ENCODE peak calls at places on chromosomes 6 and 20, in four cellular contexts. One of them, this sample, is unnamed.

GRCh38 chr6:130148181-130148580 is 74.6 kb downstream of the SAMD3 start:
- DNase-seq in heart left ventricle: no peak
- DNase-seq in SJSA1: no peak
- DNase-seq in fibroblast of mammary gland: peak; percentile 5
- DNase-seq in this sample: peak; percentile 34

GRCh38 chr6:56842602-56843475 is 112.1 kb upstream of the BEND6 start:
- DNase-seq in heart left ventricle: peak; percentile 74
- DNase-seq in SJSA1: peak; percentile 62
- DNase-seq in fibroblast of mammary gland: peak; percentile 66
- DNase-seq in this sample: no peak

GRCh38 chr20:9978395-9979004 is 56.3 kb upstream of the ANKEF1 start:
- DNase-seq in heart left ventricle: no peak
- DNase-seq in SJSA1: peak; percentile 71
- DNase-seq in fibroblast of mammary gland: peak; percentile 95
- DNase-seq in this sample: peak; percentile 72

GRCh38 chr6:157768304-157768703 is 54.7 kb upstream of the SNX9 start:
- DNase-seq in heart left ventricle: no peak
- DNase-seq in SJSA1: no peak
- DNase-seq in fibroblast of mammary gland: no peak
- DNase-seq in this sample: no peak

GRCh38 chr6:34146801-34147592 is 1.1 kb upstream of the GRM4 start:
- DNase-seq in heart left ventricle: peak; percentile 27
- DNase-seq in SJSA1: no peak
- DNase-seq in fibroblast of mammary gland: peak; percentile 54
- DNase-seq in this sample: no peak

GRCh38 chr6:22141271-22141745 is 155.5 kb downstream of the PRL start:
- DNase-seq in heart left ventricle: no peak
- DNase-seq in SJSA1: no peak
- DNase-seq in fibroblast of mammary gland: no peak
- DNase-seq in this sample: no peak

GRCh38 chr6:133254552-133255228 is 13.5 kb downstream of the EYA4 start:
- DNase-seq in heart left ventricle: no peak
- DNase-seq in SJSA1: no peak
- DNase-seq in fibroblast of mammary gland: peak; percentile 71
- DNase-seq in this sample: no peak

GRCh38 chr6:157392927-157393666 is 12.1 kb downstream of the ZDHHC14 start:
- DNase-seq in heart left ventricle: no peak
- DNase-seq in SJSA1: no peak
- DNase-seq in fibroblast of mammary gland: no peak
- DNase-seq in this sample: no peak

GRCh38 chr20:64082821-64083379 is 1.3 kb downstream of the LKAAEAR1 start:
- DNase-seq in heart left ventricle: no peak
- DNase-seq in SJSA1: no peak
- DNase-seq in fibroblast of mammary gland: no peak
- DNase-seq in this sample: no peak

GRCh38 chr20:33561981-33562601 is 72.2 kb downstream of the CBFA2T2 start:
- DNase-seq in heart left ventricle: no peak
- DNase-seq in SJSA1: peak; percentile 63
- DNase-seq in fibroblast of mammary gland: peak; percentile 99
- DNase-seq in this sample: no peak

GRCh38 chr6:82006027-82006738 is 241.4 kb downstream of the IBTK start:
- DNase-seq in heart left ventricle: peak; percentile 27
- DNase-seq in SJSA1: peak; percentile 16
- DNase-seq in fibroblast of mammary gland: peak; percentile 68
- DNase-seq in this sample: peak; percentile 30

GRCh38 chr6:438634-439170 is 47.1 kb downstream of the IRF4 start:
- DNase-seq in heart left ventricle: no peak
- DNase-seq in SJSA1: no peak
- DNase-seq in fibroblast of mammary gland: no peak
- DNase-seq in this sample: no peak

GRCh38 chr6:118776607-118777549 is 117.1 kb upstream of the ASF1A start:
- DNase-seq in heart left ventricle: no peak
- DNase-seq in SJSA1: peak; percentile 71
- DNase-seq in fibroblast of mammary gland: peak; percentile 80
- DNase-seq in this sample: peak; percentile 78

GRCh38 chr6:47915017-47915416 is 133.2 kb downstream of the OPN5 start:
- DNase-seq in heart left ventricle: no peak
- DNase-seq in SJSA1: no peak
- DNase-seq in fibroblast of mammary gland: no peak
- DNase-seq in this sample: no peak

GRCh38 chr6:33905081-33905609 is 101.3 kb upstream of the MLN start:
- DNase-seq in heart left ventricle: no peak
- DNase-seq in SJSA1: no peak
- DNase-seq in fibroblast of mammary gland: no peak
- DNase-seq in this sample: peak; percentile 98

GRCh38 chr6:11747021-11747420 is 31.6 kb downstream of the ADTRP start:
- DNase-seq in heart left ventricle: no peak
- DNase-seq in SJSA1: peak; percentile 18
- DNase-seq in fibroblast of mammary gland: no peak
- DNase-seq in this sample: no peak

GRCh38 chr20:36971103-36971502 is 19.6 kb upstream of the SAMHD1 start:
- DNase-seq in heart left ventricle: no peak
- DNase-seq in SJSA1: no peak
- DNase-seq in fibroblast of mammary gland: no peak
- DNase-seq in this sample: no peak

GRCh38 chr6:35494161-35494563 is 2.7 kb downstream of the TEAD3 start:
- DNase-seq in heart left ventricle: no peak
- DNase-seq in SJSA1: no peak
- DNase-seq in fibroblast of mammary gland: no peak
- DNase-seq in this sample: no peak

GRCh38 chr6:71284785-71285184 is 3.8 kb upstream of the OGFRL1 start:
- DNase-seq in heart left ventricle: no peak
- DNase-seq in SJSA1: no peak
- DNase-seq in fibroblast of mammary gland: no peak
- DNase-seq in this sample: no peak

GRCh38 chr6:135905604-135906300 is 54.3 kb downstream of the PDE7B start:
- DNase-seq in heart left ventricle: no peak
- DNase-seq in SJSA1: no peak
- DNase-seq in fibroblast of mammary gland: no peak
- DNase-seq in this sample: no peak

GRCh38 chr6:73613806-73614536 is 39.8 kb downstream of the SLC17A5 start:
- DNase-seq in heart left ventricle: no peak
- DNase-seq in SJSA1: no peak
- DNase-seq in fibroblast of mammary gland: no peak
- DNase-seq in this sample: no peak

GRCh38 chr6:22716721-22717120 is 147.4 kb downstream of the HDGFL1 start:
- DNase-seq in heart left ventricle: no peak
- DNase-seq in SJSA1: no peak
- DNase-seq in fibroblast of mammary gland: no peak
- DNase-seq in this sample: no peak

GRCh38 chr6:130907687-130908086 is 80.5 kb downstream of the SMLR1 start:
- DNase-seq in heart left ventricle: no peak
- DNase-seq in SJSA1: no peak
- DNase-seq in fibroblast of mammary gland: no peak
- DNase-seq in this sample: no peak

DNA sequence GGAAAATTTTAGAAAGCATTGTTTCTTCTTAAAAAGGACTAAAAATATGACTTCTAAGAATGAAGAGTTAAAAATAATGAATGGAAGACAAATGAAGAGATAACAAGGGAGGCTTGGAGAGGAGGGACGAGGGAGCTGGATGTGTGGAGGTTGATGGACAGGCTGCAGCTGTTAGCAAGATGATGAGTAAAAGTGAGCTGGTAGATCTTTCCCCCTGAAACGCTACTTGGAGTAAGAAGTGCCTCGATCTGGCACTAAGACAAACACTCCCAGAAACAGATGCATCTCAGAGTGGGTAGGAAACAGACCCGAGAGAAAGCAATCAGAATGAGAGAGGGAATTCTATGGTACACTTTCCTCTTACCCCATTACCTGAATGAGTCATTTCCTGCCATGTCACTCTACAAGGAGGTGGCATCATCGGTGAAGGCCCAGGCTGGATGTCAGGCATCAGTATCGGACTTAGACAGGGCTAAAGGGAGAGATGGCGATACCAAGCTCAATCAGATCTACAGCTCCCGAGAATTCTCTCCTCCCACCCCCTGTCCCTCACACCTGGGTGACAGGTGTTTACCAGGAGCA is 154.1 kb upstream of the BMP2 start:
- DNase-seq in heart left ventricle: no peak
- DNase-seq in SJSA1: no peak
- DNase-seq in fibroblast of mammary gland: no peak
- DNase-seq in this sample: no peak
- H3K4me3 ChIP-seq in heart left ventricle: no peak overlapping the region
- H3K4me3 ChIP-seq in SJSA1: no peak overlapping the region
- H3K4me3 ChIP-seq in fibroblast of mammary gland: no peak overlapping the region
- H3K4me3 ChIP-seq in this sample: no peak overlapping the region

GRCh38 chr20:24462461-24463010 is 6.9 kb upstream of the SYNDIG1 start:
- DNase-seq in heart left ventricle: no peak
- DNase-seq in SJSA1: no peak
- DNase-seq in fibroblast of mammary gland: no peak
- DNase-seq in this sample: no peak
- H3K4me3 ChIP-seq in heart left ventricle: no peak overlapping the region
- H3K4me3 ChIP-seq in SJSA1: no peak overlapping the region
- H3K4me3 ChIP-seq in fibroblast of mammary gland: no peak overlapping the region
- H3K4me3 ChIP-seq in this sample: no peak overlapping the region

GRCh38 chr20:57004416-57004815 is 262.0 kb downstream of the BMP7 start:
- DNase-seq in heart left ventricle: no peak
- DNase-seq in SJSA1: no peak
- DNase-seq in fibroblast of mammary gland: no peak
- DNase-seq in this sample: peak; percentile 61

GRCh38 chr20:57005146-57005933 is 261.1 kb downstream of the BMP7 start:
- DNase-seq in heart left ventricle: no peak
- DNase-seq in SJSA1: no peak
- DNase-seq in fibroblast of mammary gland: no peak
- DNase-seq in this sample: no peak

GRCh38 chr20:57008217-57008616 is 258.2 kb downstream of the BMP7 start:
- DNase-seq in heart left ventricle: no peak
- DNase-seq in SJSA1: peak; percentile 66
- DNase-seq in fibroblast of mammary gland: no peak
- DNase-seq in this sample: no peak

GRCh38 chr20:57007171-57007540 is 259.3 kb downstream of the BMP7 start:
- DNase-seq in heart left ventricle: no peak
- DNase-seq in SJSA1: no peak
- DNase-seq in fibroblast of mammary gland: no peak
- DNase-seq in this sample: no peak

DNA sequence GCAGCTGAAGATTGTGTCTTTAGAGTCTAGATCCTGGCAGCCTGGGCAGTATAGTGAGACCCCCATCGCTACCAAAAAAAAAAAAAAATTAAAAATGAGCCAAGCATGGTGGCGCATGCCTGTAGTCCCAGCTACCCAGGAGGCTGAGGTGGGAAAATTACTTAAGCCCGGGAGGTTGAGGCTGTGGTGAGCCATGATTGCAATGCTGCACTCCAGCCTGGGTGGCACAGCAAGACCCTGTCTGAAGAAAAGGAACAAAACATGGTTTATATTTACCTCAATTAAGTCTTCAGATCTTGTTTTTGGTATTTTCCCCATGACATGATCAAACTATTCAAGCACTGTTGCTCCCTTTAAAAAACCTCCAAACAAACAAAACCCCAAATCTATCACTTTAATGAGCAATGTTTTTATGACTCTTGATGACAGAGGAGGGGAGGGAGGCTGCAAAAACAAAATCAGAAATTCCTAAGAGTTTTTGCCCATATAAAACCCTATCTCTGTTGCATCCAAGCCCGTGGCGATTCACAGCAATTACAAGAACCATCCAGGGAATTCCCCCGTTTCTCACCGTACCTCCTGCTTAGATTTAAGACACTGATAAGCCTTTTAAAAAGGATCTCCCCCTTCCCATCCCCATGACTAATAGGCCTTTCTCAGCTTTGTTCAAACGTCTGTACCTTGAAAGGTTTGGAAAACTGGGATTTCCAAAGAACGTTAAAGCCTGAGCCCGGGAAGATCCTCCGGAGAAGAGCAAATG is 259.9 kb downstream of the BMP7 start:
- DNase-seq in heart left ventricle: no peak
- DNase-seq in SJSA1: peak; percentile 98
- DNase-seq in fibroblast of mammary gland: no peak
- DNase-seq in this sample: no peak
- H3K4me3 ChIP-seq in heart left ventricle: no peak overlapping the region
- H3K4me3 ChIP-seq in SJSA1: no peak overlapping the region
- H3K4me3 ChIP-seq in fibroblast of mammary gland: no peak overlapping the region
- H3K4me3 ChIP-seq in this sample: no peak overlapping the region

GRCh38 chr6:31308050-31308844 is 36.4 kb upstream of the HLA-C start:
- DNase-seq in heart left ventricle: peak; percentile 71
- DNase-seq in SJSA1: no peak
- DNase-seq in fibroblast of mammary gland: no peak
- DNase-seq in this sample: no peak

GRCh38 chr6:31308845-31309175 is 36.9 kb upstream of the HLA-C start:
- DNase-seq in heart left ventricle: no peak
- DNase-seq in SJSA1: no peak
- DNase-seq in fibroblast of mammary gland: no peak
- DNase-seq in this sample: no peak

GRCh38 chr6:31305674-31306219 is 33.9 kb upstream of the HLA-C start:
- DNase-seq in heart left ventricle: no peak
- DNase-seq in SJSA1: no peak
- DNase-seq in fibroblast of mammary gland: no peak
- DNase-seq in this sample: no peak

GRCh38 chr6:31304683-31305082 is 32.8 kb upstream of the HLA-C start:
- DNase-seq in heart left ventricle: no peak
- DNase-seq in SJSA1: no peak
- DNase-seq in fibroblast of mammary gland: peak; percentile 2
- DNase-seq in this sample: no peak

GRCh38 chr6:31307669-31308049 is 35.8 kb upstream of the HLA-C start:
- DNase-seq in heart left ventricle: peak; percentile 57
- DNase-seq in SJSA1: no peak
- DNase-seq in fibroblast of mammary gland: no peak
- DNase-seq in this sample: no peak
- H3K4me3 ChIP-seq in heart left ventricle: no peak overlapping the region
- H3K4me3 ChIP-seq in SJSA1: no peak overlapping the region
- H3K4me3 ChIP-seq in fibroblast of mammary gland: no peak overlapping the region
- H3K4me3 ChIP-seq in this sample: no peak overlapping the region

DNA sequence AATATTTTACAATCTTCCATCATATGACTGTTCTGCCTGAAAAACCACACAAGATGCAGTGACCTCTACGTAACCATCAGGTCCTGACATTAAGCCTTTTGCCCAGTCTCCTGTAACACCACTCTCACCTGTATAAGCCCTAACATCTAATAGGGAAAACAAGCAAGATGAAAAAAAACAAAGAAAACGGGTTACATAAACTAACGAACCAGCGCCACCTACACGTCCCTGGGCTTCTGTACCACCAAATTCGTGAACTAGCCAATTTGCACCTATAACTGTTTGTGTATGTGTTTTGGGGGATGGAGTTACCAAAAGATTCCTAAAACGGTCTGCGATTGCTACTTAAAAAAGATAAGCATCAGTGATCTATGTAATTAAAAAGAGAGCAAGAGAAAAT is 70.2 kb downstream of the BLOC1S5 start:
- DNase-seq in heart left ventricle: no peak
- DNase-seq in SJSA1: no peak
- DNase-seq in fibroblast of mammary gland: no peak
- DNase-seq in this sample: no peak
- H3K4me3 ChIP-seq in heart left ventricle: no peak overlapping the region
- H3K4me3 ChIP-seq in SJSA1: no peak overlapping the region
- H3K4me3 ChIP-seq in fibroblast of mammary gland: no peak overlapping the region
- H3K4me3 ChIP-seq in this sample: no peak overlapping the region